ENCODE peak calls at places on chromosome 22, in five cellular contexts. J is kidney, W is tibial artery, C is AG04450, K is transverse colon. P is an unnamed sample. For H3K9me3, the result is how much of the 10 kb centered on the place peaks cover.

GRCh38 chr22:20463324-20464095 is 25.9 kb upstream of the SCARF2 start:
- DNase-seq in C (no peak), J (peak), W (no peak), K (no peak), P (peak)

GRCh38 chr22:44538071-44538470 is 40.0 kb upstream of the RTL6 start:
- DNase-seq in C (no peak), W (no peak), K (no peak), J (no peak), P (no peak)

GRCh38 chr22:27240298-27240885 is 561.2 kb downstream of the MN1 start:
- DNase-seq in W (no peak), K (no peak), J (no peak), C (no peak), P (no peak)

GRCh38 chr22:23119492-23120414 is 22.0 kb downstream of the RSPH14 start:
- DNase-seq in K (no peak), W (no peak), J (no peak), C (no peak), P (no peak)

GRCh38 chr22:49971232-49972162 is 10.9 kb downstream of the PIM3 start:
- DNase-seq in K (peak), J (peak), W (peak), C (no peak), P (peak)

GRCh38 chr22:49583341-49583740 is 244.3 kb downstream of the BRD1 start:
- DNase-seq in W (no peak), J (peak), C (no peak), K (peak), P (no peak)

GRCh38 chr22:27113211-27114030 is 456.0 kb downstream of the MIAT start:
- DNase-seq in K (peak), J (no peak), C (no peak), W (peak), P (peak)

GRCh38 chr22:17910561-17911311 is 113.6 kb downstream of the MICAL3 start:
- DNase-seq in W (peak), C (peak), K (peak), J (peak), P (peak)

GRCh38 chr22:39616051-39616450 is 45.5 kb downstream of the CACNA1I start:
- DNase-seq in K (no peak), J (peak), W (no peak), C (no peak), P (no peak)

GRCh38 chr22:21942407-21942895 is 10.2 kb downstream of the PPM1F start:
- DNase-seq in K (peak), W (peak), C (peak), J (peak), P (peak)

GRCh38 chr22:24099661-24100060 is 81.6 kb upstream of the SUSD2 start:
- DNase-seq in W (peak), C (no peak), K (no peak), J (peak), P (no peak)

GRCh38 chr22:50340157-50340879 is 2.8 kb upstream of the PPP6R2 start:
- DNase-seq in C (no peak), W (no peak), K (no peak), J (no peak), P (no peak)

GRCh38 chr22:35126993-35127392 is 61.0 kb downstream of the ISX start:
- DNase-seq in C (no peak), W (no peak), K (no peak), J (no peak), P (no peak)

GRCh38 chr22:33869946-33870345 is 50.3 kb downstream of the LARGE1 start:
- DNase-seq in J (no peak), W (no peak), K (no peak), C (no peak), P (no peak)

GRCh38 chr22:23401111-23401909 is 178.8 kb downstream of the IGLL1 start:
- DNase-seq in C (peak), J (peak), W (no peak), K (no peak), P (no peak)

GRCh38 chr22:23789121-23789520 is 2.4 kb downstream of the SMARCB1 start:
- DNase-seq in K (no peak), J (peak), W (no peak), C (no peak), P (no peak)

GRCh38 chr22:49487950-49488349 is 339.7 kb downstream of the BRD1 start:
- DNase-seq in C (no peak), J (peak), W (no peak), K (no peak), P (no peak)

GRCh38 chr22:24390156-24390555 is 37.2 kb upstream of the ADORA2A start:
- DNase-seq in C (no peak), W (no peak), J (no peak), K (no peak), P (no peak)

GRCh38 chr22:46010177-46010867 is 33.4 kb upstream of the WNT7B start:
- DNase-seq in K (no peak), J (peak), C (no peak), W (no peak), P (no peak)

GRCh38 chr22:22838148-22838786 is 49.3 kb upstream of the IGLL5 start:
- DNase-seq in J (no peak), W (no peak), K (no peak), C (no peak), P (no peak)

GRCh38 chr22:26722159-26722558 is 64.8 kb downstream of the MIAT start:
- DNase-seq in K (no peak), C (no peak), W (no peak), J (no peak), P (no peak)

GRCh38 chr22:24819941-24820461 is 14.0 kb downstream of the SGSM1 start:
- DNase-seq in J (no peak), W (no peak), K (peak), C (no peak), P (peak)

GRCh38 chr22:22210375-22210774 is 34.2 kb upstream of the VPREB1 start:
- DNase-seq in W (no peak), K (no peak), C (peak), J (peak), P (no peak)

GRCh38 chr22:39494471-39495120 is 7.5 kb upstream of the MIEF1 start:
- DNase-seq in J (peak), C (no peak), K (no peak), W (no peak), P (no peak)

GRCh38 chr22:50729391-50730012 is 8.5 kb upstream of the ACR start:
- DNase-seq in W (peak), K (peak), C (no peak), J (peak), P (no peak)

GRCh38 chr22:24801906-24802504 is 4.0 kb upstream of the SGSM1 start:
- DNase-seq in W (no peak), J (no peak), K (no peak), C (no peak), P (no peak)

GRCh38 chr22:30922151-30922611 is 46.4 kb downstream of the MORC2 start:
- DNase-seq in J (peak), C (no peak), W (no peak), K (peak), P (peak)

GRCh38 chr22:43723816-43724215 is 88.3 kb downstream of the EFCAB6 start:
- DNase-seq in J (no peak), C (no peak), W (no peak), K (no peak), P (no peak)

GRCh38 chr22:30582788-30583575 is 8.5 kb upstream of the GAL3ST1 start:
- DNase-seq in J (no peak), W (no peak), K (no peak), C (no peak), P (no peak)

GRCh38 chr22:31271485-31271884 is 20.8 kb downstream of the PIK3IP1 start:
- DNase-seq in C (no peak), K (no peak), W (no peak), J (no peak), P (no peak)

GRCh38 chr22:27239520-27239919 is 562.0 kb downstream of the MN1 start:
- DNase-seq in C (no peak), J (no peak), W (no peak), K (no peak), P (no peak)

GRCh38 chr22:25176175-25176574 is 23.5 kb upstream of the CRYBB3 start:
- DNase-seq in J (no peak), W (no peak), C (no peak), K (no peak), P (no peak)

GRCh38 chr22:45091254-45091854 is 72.4 kb upstream of the NUP50 start:
- DNase-seq in C (no peak), J (peak), W (no peak), K (peak), P (no peak)

GRCh38 chr22:35930933-35931332 is 97.7 kb downstream of the RBFOX2 start:
- DNase-seq in C (peak), K (no peak), W (no peak), J (no peak), P (no peak)

DNA sequence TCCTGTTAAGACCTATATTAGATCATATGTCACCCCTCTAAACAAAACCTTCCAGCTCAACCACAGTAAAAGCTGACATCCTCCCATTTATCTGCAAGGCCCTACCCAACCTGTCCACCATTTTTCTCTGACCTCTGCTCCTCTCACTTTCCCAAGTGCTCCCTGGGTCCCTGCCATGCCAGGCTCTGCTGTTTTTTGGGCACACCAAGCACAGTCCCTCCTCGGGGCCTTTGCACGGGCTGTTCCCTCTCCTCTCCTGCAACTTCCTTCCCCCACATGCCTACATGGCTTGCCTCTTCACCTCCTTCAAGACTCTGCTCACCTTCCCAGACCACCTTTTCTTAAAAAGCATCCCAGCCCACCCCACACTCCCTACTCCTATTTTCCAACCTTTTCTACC is 9.8 kb downstream of the TST start:
- DNase-seq in C (no peak), J (no peak), K (no peak), W (no peak), P (no peak)
- H3K4me3 ChIP-seq in C (no peak), J (no peak), K (no peak), W (no peak), P (no peak)

DNA sequence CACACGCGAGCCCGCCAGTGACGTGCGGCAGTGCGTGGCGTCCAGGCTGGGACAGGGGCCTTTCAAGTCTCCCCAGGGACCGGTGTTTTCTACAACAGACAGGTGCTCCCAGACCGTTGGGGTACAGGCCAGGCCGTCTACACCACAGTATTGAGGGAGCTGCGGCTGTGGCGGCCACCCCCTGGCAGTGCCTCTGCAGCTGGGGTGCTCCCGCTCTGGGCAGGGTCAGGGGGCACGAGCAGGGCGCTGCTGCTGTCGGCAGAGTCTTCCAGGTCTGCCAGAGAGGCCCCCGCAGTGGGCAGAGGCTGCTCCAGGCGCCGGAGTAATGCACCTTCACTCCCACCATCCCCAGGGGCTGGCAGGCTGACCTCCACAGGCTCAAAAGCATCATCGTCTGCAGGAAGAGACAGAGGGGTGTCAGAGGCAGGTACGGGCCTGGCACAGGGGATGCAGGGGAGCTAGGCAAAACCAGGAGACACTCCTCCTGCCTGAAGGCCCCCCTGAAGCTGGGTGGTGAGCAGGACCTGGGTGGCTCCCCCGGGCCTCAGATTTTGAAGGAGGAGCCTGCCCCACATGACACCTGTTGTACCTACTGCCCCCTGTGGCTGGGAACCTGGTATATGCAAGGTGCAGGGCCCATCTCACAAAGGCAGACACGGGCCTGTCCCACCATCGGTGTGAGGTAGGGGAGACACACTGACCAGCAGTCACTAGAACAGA is 83.3 kb downstream of the DGCR2 start:
- DNase-seq in K (no peak), W (no peak), J (peak), C (no peak), P (no peak)
- TF ChIP-seq CTCF in K (no peak), W (no peak), J (no peak), C (no peak), P (no peak)

GRCh38 chr22:16818538-16818937 is 6.7 kb downstream of the XKR3 start:
- DNase-seq in C (no peak), K (no peak), W (no peak), J (no peak), P (no peak)

GRCh38 chr22:16810188-16810802 is 14.9 kb downstream of the XKR3 start:
- DNase-seq in W (no peak), J (no peak), K (no peak), C (no peak), P (no peak)

GRCh38 chr22:16819249-16819648 is 6.0 kb downstream of the XKR3 start:
- DNase-seq in C (no peak), W (no peak), J (no peak), K (no peak), P (no peak)

GRCh38 chr22:16815073-16815472 is 10.1 kb downstream of the XKR3 start:
- DNase-seq in J (no peak), W (no peak), C (no peak), K (no peak), P (no peak)
- H3K9me3 ChIP-seq in J (under half), W (under half), C (under half), K (under half), P (under half)

GRCh38 chr22:29061773-29062172 is at the start of gene C22orf31:
- DNase-seq in K (no peak), W (no peak), J (no peak), C (no peak), P (no peak)
- H3K4me3 ChIP-seq in K (no peak), W (no peak), J (no peak), C (no peak), P (no peak)

DNA sequence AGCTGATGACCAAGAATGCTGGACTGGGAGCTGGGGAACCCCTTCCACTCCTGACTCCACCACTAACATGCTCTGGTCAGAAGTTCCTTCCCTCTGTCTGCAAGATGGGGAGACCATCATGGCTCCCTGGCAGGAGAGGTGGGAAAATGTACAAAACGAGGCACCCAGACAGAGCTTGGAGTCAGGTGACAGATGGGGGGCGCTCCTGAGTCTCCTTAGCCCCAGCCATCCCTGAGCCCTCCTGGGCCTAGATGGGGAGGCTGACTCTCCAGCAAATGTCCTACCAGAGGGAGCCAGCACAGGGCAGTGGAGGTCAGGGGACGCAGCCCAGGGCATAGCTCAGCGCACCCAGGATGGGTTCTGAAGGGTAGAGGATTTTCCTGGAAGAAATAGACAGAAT is 20.0 kb downstream of the KCNJ4 start:
- DNase-seq in K (no peak), C (no peak), W (no peak), J (no peak), P (no peak)
- TF ChIP-seq CTCF in K (no peak), C (no peak), W (no peak), J (no peak), P (no peak)

GRCh38 chr22:42708393-42708792 is 12.3 kb downstream of the A4GALT start:
- DNase-seq in W (no peak), J (no peak), K (no peak), C (no peak), P (no peak)
- H3K9me3 ChIP-seq in W (under half), J (under half), K (under half), C (under half), P (under half)

DNA sequence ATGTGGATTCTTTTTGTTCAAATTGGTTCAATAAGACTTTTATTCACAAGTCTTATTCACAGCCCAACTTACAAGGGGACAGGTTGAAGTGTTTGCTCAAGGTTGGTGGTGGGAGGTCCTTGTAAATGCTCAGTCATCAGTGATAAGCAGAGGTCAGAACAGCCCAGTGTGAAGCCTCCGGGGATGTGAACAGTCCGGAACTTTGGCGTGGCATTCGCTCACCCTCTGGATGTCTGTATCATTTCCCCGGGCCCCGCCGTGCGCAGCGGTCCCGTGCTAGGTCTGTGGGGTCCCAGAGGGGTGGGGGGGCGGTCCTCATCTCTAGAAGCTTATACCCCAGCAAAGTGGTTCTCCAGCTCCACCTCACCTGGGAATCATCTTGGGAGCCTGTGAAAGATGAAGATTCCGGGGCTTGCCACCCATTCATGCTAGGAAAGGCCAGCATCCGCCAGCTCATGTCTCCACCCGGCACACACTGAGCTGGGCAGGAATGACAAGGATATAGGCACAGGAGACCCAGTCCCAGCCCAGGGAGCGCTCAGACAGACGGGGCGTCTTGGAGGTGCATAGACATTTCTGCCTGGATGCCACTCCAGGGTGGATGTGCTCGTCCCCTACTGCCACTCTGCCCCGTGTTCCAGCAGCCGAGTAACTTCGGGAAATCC is 327.5 kb downstream of the TBC1D22A start:
- DNase-seq in W (no peak), C (no peak), J (no peak), K (no peak), P (no peak)
- H3K4me3 ChIP-seq in W (no peak), C (peak), J (no peak), K (no peak), P (no peak)

P was measured in gastrocnemius medialis.